ENCODE peak calls at places on chromosomes 11 and 22, in six cellular contexts. Y is GM12878, F is HepG2, S is GM12891, Z is K562, N is H1. R is an unnamed sample.

GRCh38 chr22:30694638-30695350 is at the start of gene OSBP2:
- DNase-seq in Y (no peak), S (no peak), N (peak), F (no peak), Z (peak), R (peak)

GRCh38 chr11:32333335-32333991 is 101.9 kb downstream of the WT1 start:
- DNase-seq in N (peak), Z (no peak), Y (no peak), S (peak), F (no peak), R (peak)

GRCh38 chr11:126477526-126478275 is 122.2 kb downstream of the ST3GAL4 start:
- DNase-seq in N (no peak), S (no peak), Y (no peak), Z (no peak), F (no peak), R (no peak)

GRCh38 chr11:86724137-86724536 is 51.7 kb upstream of the ME3 start:
- DNase-seq in S (no peak), N (no peak), F (no peak), Y (no peak), Z (no peak), R (no peak)

GRCh38 chr22:47591016-47591415 is 828.6 kb downstream of the TBC1D22A start:
- DNase-seq in S (no peak), Z (no peak), Y (no peak), N (no peak), F (no peak), R (no peak)

GRCh38 chr22:25281675-25282345 is 62.4 kb downstream of the CRYBB2 start:
- DNase-seq in Z (no peak), Y (no peak), F (no peak), N (peak), S (no peak), R (no peak)

GRCh38 chr11:119712006-119712405 is 17.0 kb downstream of the NECTIN1 start:
- DNase-seq in S (no peak), Z (no peak), Y (no peak), F (no peak), N (no peak), R (no peak)

GRCh38 chr11:9615031-9615451 is 41.6 kb downstream of the WEE1 start:
- DNase-seq in Z (no peak), Y (peak), N (no peak), F (no peak), S (peak), R (no peak)

GRCh38 chr11:113023228-113023627 is 62.0 kb downstream of the NCAM1 start:
- DNase-seq in F (no peak), S (no peak), N (no peak), Z (no peak), Y (no peak), R (no peak)

GRCh38 chr22:22787805-22788459 is 99.7 kb upstream of the IGLL5 start:
- DNase-seq in N (peak), F (peak), Y (no peak), S (peak), Z (peak), R (peak)

GRCh38 chr11:118820412-118821357 is 29.7 kb upstream of the DDX6 start:
- DNase-seq in S (peak), N (peak), Z (no peak), Y (peak), F (no peak), R (peak)

GRCh38 chr11:83918471-83918870 is 632.3 kb upstream of the CCDC90B start:
- DNase-seq in Z (no peak), Y (no peak), S (no peak), N (no peak), F (no peak), R (no peak)

GRCh38 chr11:71428861-71429435 is 19.2 kb downstream of the DHCR7 start:
- DNase-seq in Z (no peak), S (no peak), Y (no peak), N (no peak), F (peak), R (no peak)

GRCh38 chr11:24134879-24135588 is 361.8 kb upstream of the LUZP2 start:
- DNase-seq in S (no peak), Z (no peak), N (no peak), F (no peak), Y (no peak), R (no peak)

GRCh38 chr11:66739983-66740382 is 11.0 kb upstream of the SPTBN2 start:
- DNase-seq in S (no peak), Z (no peak), N (no peak), F (no peak), Y (no peak), R (no peak)

GRCh38 chr11:134276396-134277175 is 407 bp downstream of the GLB1L3 start:
- DNase-seq in Z (peak), S (no peak), N (peak), F (no peak), Y (no peak), R (no peak)

GRCh38 chr11:34234086-34234740 is 123.6 kb downstream of the ABTB2 start:
- DNase-seq in F (no peak), Y (peak), S (peak), N (peak), Z (peak), R (no peak)

GRCh38 chr11:101914737-101915426 is at the start of gene CEP126:
- DNase-seq in Z (peak), N (peak), S (peak), Y (peak), F (peak), R (peak)

GRCh38 chr22:46879083-46879482 is 116.6 kb downstream of the TBC1D22A start:
- DNase-seq in Y (no peak), S (no peak), Z (no peak), F (no peak), N (no peak), R (no peak)

GRCh38 chr11:127564803-127565202 is 564.2 kb upstream of the KIRREL3 start:
- DNase-seq in Y (no peak), Z (no peak), N (no peak), S (no peak), F (no peak), R (no peak)

GRCh38 chr11:96878299-96879051 is 488.7 kb downstream of the JRKL start:
- DNase-seq in Z (no peak), S (no peak), Y (no peak), N (no peak), F (no peak), R (no peak)

GRCh38 chr11:1370186-1371025 is 19.3 kb upstream of the BRSK2 start:
- DNase-seq in N (no peak), S (no peak), F (no peak), Z (no peak), Y (no peak), R (no peak)

GRCh38 chr11:105468154-105468553 is 141.7 kb upstream of the GRIA4 start:
- DNase-seq in F (no peak), N (no peak), S (no peak), Z (no peak), Y (no peak), R (no peak)

GRCh38 chr11:120400564-120401364 is 64.6 kb downstream of the ARHGEF12 start:
- DNase-seq in Z (no peak), Y (peak), F (peak), N (no peak), S (no peak), R (no peak)

GRCh38 chr11:102214623-102215022 is 102.7 kb upstream of the BIRC3 start:
- DNase-seq in S (no peak), Y (no peak), F (no peak), Z (no peak), N (no peak), R (no peak)

GRCh38 chr11:123426766-123427165 is 3.3 kb upstream of the GRAMD1B start:
- DNase-seq in F (no peak), N (no peak), Z (no peak), Y (no peak), S (no peak), R (no peak)

GRCh38 chr22:29308791-29309262 is 2.4 kb downstream of the GAS2L1 start:
- DNase-seq in Y (no peak), N (peak), S (no peak), Z (no peak), F (no peak), R (peak)

GRCh38 chr11:119488256-119488995 is 65.5 kb upstream of the THY1 start:
- DNase-seq in F (no peak), Z (no peak), S (no peak), Y (no peak), N (peak), R (no peak)

GRCh38 chr11:109508943-109509342 is 87.0 kb downstream of the C11orf87 start:
- DNase-seq in F (no peak), N (no peak), Z (no peak), S (no peak), Y (no peak), R (no peak)

GRCh38 chr22:39904864-39905263 is 4.0 kb downstream of the GRAP2 start:
- DNase-seq in Z (no peak), N (no peak), F (no peak), S (no peak), Y (no peak), R (no peak)

GRCh38 chr22:50261615-50262459 is at the start of gene MAPK12:
- DNase-seq in S (peak), Y (no peak), N (peak), Z (peak), F (no peak), R (peak)

GRCh38 chr11:73012121-73012863 is 129.8 kb downstream of the FCHSD2 start:
- DNase-seq in Y (no peak), N (no peak), F (no peak), S (no peak), Z (no peak), R (no peak)

GRCh38 chr11:46012185-46012584 is 89.7 kb downstream of the LARGE2 start:
- DNase-seq in Z (no peak), Y (no peak), S (no peak), N (no peak), F (no peak), R (no peak)

GRCh38 chr11:2933376-2934056 is 4.3 kb upstream of the PHLDA2 start:
- DNase-seq in Z (no peak), N (peak), Y (peak), S (no peak), F (no peak), R (no peak)

GRCh38 chr22:46147471-46148267 is 2.7 kb upstream of the PPARA start:
- DNase-seq in Z (no peak), F (peak), S (no peak), N (peak), Y (no peak), R (no peak)

GRCh38 chr22:45353816-45354215 is 44.1 kb downstream of the FAM118A start:
- DNase-seq in S (no peak), Z (no peak), N (no peak), F (no peak), Y (no peak), R (no peak)

GRCh38 chr22:34842630-34843029 is 223.3 kb upstream of the ISX start:
- DNase-seq in S (no peak), F (no peak), Z (no peak), N (no peak), Y (no peak), R (no peak)

GRCh38 chr11:64245401-64245796 is 1.3 kb downstream of the PPP1R14B start:
- DNase-seq in N (no peak), F (no peak), S (no peak), Y (no peak), Z (no peak), R (no peak)

GRCh38 chr11:64247729-64248531 is 1.2 kb upstream of the PPP1R14B start:
- DNase-seq in S (no peak), Z (no peak), Y (no peak), N (no peak), F (no peak), R (no peak)

GRCh38 chr11:64245797-64246623 is 733 bp downstream of the PPP1R14B start:
- DNase-seq in S (no peak), Z (peak), N (no peak), F (peak), Y (no peak), R (no peak)

GRCh38 chr11:64248578-64248977 is 1.8 kb upstream of the PPP1R14B start:
- DNase-seq in F (no peak), N (peak), Y (no peak), Z (peak), S (no peak), R (no peak)

DNA sequence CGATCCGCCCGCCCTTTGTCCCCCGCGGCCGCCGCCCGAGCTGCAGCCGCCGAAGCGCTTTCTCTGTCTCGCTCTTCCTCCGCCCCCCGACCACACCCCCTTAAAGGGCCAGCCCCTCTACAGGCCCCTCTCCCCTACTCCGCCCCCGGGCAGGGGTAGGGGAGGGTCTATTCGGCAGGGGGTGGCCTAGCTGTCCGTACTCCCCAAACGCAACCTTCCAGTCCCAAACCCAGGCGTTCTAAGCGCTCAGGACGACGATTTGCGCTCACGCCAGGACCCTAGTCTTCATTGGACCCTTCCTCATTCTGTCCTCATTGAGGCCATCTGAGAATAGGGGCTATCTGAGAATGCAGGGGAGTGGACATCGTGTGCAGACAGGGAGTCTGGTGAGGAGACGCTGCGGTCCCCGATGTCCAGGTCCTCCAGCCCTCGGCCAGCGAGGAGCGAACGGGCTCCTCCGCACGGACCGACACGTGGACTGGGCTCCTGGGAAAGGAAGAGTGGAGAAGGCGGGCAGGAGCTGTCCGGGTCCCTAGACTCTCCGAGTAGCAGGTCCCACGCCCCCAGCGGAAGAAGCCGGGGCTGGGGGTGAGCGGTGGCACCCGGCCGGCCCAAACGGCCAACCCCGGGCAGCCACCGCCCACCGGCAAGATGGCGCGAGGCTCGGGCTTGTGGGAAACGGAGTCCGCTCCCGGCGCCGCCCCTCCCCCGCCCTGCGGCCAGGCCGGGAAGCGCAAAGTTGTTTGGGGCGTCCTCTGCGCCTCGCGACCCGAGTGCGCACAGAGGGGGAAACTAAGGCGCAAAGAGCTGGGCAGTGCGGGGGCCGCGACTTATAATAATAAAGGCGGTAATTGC is at the start of gene PPP1R14B:
- DNase-seq in Z (peak), S (peak), Y (no peak), F (peak), N (peak), R (peak)
- TF ChIP-seq POLR2A in Z (peak), S (no peak), Y (peak), F (no peak), N (no peak), R (no peak)

GRCh38 chr11:44952500-44953260 is 2.0 kb upstream of the TP53I11 start:
- DNase-seq in N (no peak), S (no peak), F (no peak), Y (no peak), Z (no peak), R (no peak)

GRCh38 chr11:44958165-44958564 is 7.5 kb upstream of the TP53I11 start:
- DNase-seq in S (no peak), N (no peak), Z (no peak), F (no peak), Y (no peak), R (no peak)

GRCh38 chr11:44954051-44954906 is 3.6 kb upstream of the TP53I11 start:
- DNase-seq in Y (no peak), S (no peak), N (no peak), F (no peak), Z (no peak), R (no peak)

GRCh38 chr11:44957051-44957515 is 6.4 kb upstream of the TP53I11 start:
- DNase-seq in Y (no peak), Z (peak), N (no peak), F (no peak), S (no peak), R (no peak)

GRCh38 chr11:44955019-44955738 is 4.5 kb upstream of the TP53I11 start:
- DNase-seq in Z (peak), N (no peak), S (no peak), Y (no peak), F (no peak), R (no peak)
- TF ChIP-seq POLR2AphosphoS5 in Z (no peak), N (no peak), S (no peak), Y (no peak), F (no peak), R (no peak)

DNA sequence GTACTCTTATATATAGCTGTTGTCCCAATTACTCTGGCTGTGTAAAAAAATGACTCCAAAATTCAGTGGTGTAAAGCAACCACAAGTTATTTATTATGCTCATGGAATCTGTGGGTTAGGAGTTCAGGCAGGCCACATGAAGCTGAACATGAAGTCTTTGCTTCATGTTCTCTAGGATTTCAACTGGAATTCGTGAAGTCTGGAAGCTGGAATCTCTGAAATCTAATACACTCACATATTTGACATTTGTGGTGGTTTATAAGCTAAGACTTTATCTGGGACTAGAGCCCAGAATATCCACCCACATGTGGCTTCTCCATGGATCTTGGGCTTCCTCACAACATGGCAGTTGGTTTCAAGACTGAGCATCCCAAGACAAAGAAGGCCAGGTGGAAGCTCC is 430.6 kb downstream of the MIAT start:
- DNase-seq in Y (no peak), Z (no peak), S (no peak), F (no peak), N (no peak), R (no peak)
- TF ChIP-seq TAF1 in Y (no peak), Z (no peak), S (no peak), F (no peak), N (no peak), R (no peak)

DNA sequence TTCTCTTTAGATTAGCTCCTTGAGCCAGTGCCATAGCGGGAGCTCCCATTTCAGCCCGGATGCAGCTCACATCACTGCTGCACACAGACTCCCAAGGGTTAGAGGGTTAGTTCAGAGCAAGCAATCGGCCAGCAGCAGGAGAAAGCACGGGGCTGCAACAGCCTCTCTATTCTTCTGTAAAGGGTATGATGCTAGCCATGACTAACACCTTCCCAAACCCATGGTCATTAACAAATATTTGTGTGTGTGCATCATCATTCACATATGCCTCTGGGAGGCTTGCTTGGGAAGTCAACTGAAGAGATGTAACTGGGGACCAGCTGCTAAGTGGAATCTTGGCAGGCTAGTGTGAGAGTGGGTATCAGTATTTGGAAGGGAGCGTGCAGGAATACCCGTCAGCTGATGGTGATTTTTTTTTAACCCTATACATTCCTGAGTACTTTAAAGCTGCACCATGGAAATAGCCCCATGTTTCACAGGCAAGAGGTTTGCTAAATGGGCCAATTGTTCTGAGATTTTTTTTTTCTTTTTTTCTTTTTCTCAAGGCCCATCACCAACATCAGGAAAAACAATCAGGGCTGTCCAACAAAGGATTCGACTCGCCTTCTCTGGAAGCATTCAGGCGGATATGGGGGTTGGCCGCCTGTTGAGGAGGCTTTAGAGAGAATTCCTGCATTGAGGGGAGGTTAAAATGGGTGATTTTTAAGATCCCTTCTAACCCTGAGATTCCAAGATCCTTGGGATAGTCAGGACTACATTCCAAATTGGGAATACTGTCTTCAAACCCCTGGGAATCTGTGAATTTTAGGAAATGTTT is 33.2 kb upstream of the CCDC89 start:
- DNase-seq in S (no peak), F (peak), Z (no peak), N (peak), Y (no peak), R (no peak)
- TF ChIP-seq POLR2A in S (no peak), F (no peak), Z (no peak), N (peak), Y (no peak), R (no peak)